ENCODE peak calls at places on chromosomes 16 and 17, in ten cellular contexts. O, P, X, Z, G, W, J, E, N and S are unnamed samples.

GRCh38 chr17:11898526-11899235 is 98.6 kb downstream of the ZNF18 start:
- DNase-seq in W (no peak), N (no peak), Z (no peak), O (no peak), G (no peak), X (no peak), J (no peak), E (no peak), P (no peak), S (no peak)

GRCh38 chr16:22233050-22233405 is 26.9 kb downstream of the EEF2K start:
- DNase-seq in N (no peak), E (no peak), P (no peak), G (no peak), J (no peak), O (no peak), W (no peak), X (no peak), Z (no peak), S (no peak)

GRCh38 chr16:81195907-81196534 is 42.5 kb upstream of the BCO1 start:
- DNase-seq in J (no peak), N (no peak), O (no peak), G (no peak), Z (no peak), W (no peak), P (no peak), E (no peak), X (no peak), S (no peak)

GRCh38 chr17:78873519-78874340 is 29.3 kb downstream of the CEP295NL start:
- DNase-seq in Z (no peak), J (no peak), G (no peak), O (peak), X (no peak), E (no peak), W (no peak), N (no peak), P (no peak), S (peak)

GRCh38 chr16:19765860-19766553 is 47.9 kb downstream of the IQCK start:
- DNase-seq in O (peak), N (peak), X (no peak), P (peak), W (no peak), E (peak), G (no peak), J (peak), Z (no peak), S (peak)

GRCh38 chr16:56108724-56109123 is 82.6 kb upstream of the GNAO1 start:
- DNase-seq in O (no peak), W (no peak), N (no peak), Z (no peak), E (no peak), P (no peak), X (no peak), J (no peak), G (no peak), S (no peak)

GRCh38 chr16:81445143-81445922 is 725 bp downstream of the CMIP start:
- DNase-seq in O (peak), J (no peak), N (peak), Z (no peak), E (peak), P (peak), W (peak), G (peak), X (no peak), S (peak)

GRCh38 chr16:82935781-82936180 is 309.0 kb downstream of the CDH13 start:
- DNase-seq in P (no peak), G (no peak), W (no peak), N (no peak), E (no peak), J (no peak), Z (no peak), O (no peak), X (no peak), S (no peak)

GRCh38 chr17:27498615-27499316 is 42.5 kb downstream of the KSR1 start:
- DNase-seq in E (no peak), X (no peak), Z (no peak), G (no peak), J (no peak), N (no peak), O (no peak), W (no peak), P (no peak), S (no peak)

GRCh38 chr17:61309857-61310256 is 89.8 kb upstream of the TBX2 start:
- DNase-seq in P (no peak), J (no peak), E (no peak), G (no peak), Z (no peak), O (no peak), W (no peak), N (no peak), X (no peak), S (no peak)

GRCh38 chr16:22300427-22301071 is 3.3 kb downstream of the POLR3E start:
- DNase-seq in E (peak), J (peak), G (no peak), O (peak), P (peak), N (peak), X (peak), Z (no peak), W (no peak), S (peak)

GRCh38 chr16:28935924-28936783 is 4.4 kb downstream of the CD19 start:
- DNase-seq in J (peak), W (peak), O (peak), P (peak), N (peak), E (peak), G (peak), Z (no peak), X (peak), S (peak)

GRCh38 chr17:64533784-64534183 is 27.0 kb downstream of the CEP95 start:
- DNase-seq in N (no peak), X (no peak), W (no peak), E (no peak), O (no peak), G (no peak), Z (no peak), P (no peak), J (no peak), S (no peak)
- TF ChIP-seq POLR2A in N (no peak), X (no peak), W (no peak), E (no peak), O (no peak), G (no peak), Z (no peak), P (no peak), J (no peak), S (no peak)

DNA sequence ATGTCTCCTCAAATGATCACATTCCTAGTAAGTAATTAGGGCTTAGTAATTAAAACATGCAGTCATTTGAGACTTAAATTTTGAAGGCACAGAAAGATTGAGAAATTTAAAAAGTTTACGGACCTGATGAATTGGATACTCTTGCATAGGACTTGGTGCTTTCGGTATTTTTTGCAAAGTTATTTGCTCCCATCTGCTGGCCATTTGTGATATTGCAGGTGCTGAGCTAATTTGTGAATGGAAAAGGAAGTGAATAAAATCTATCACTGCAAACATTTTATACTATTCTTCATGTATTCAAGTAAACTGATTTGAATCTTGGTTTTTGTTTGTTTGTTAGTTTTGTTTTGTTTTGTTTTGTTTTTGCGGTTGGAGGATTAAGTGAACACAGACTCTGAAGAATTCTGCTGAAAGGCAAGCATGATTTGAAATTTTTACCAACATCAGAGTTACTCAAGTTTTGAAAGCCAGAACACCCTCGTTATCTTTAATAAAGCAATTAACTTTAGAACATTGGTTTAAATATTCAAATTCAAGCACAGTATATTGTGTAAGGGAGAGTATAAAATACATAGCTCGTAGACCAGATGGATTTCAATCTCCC is 689.5 kb upstream of the RBFOX1 start:
- DNase-seq in W (peak), X (peak), O (peak), G (no peak), N (peak), E (peak), J (peak), P (no peak), Z (peak), S (no peak)
- TF ChIP-seq CTCF in W (peak), X (peak), O (peak), G (peak), N (peak), E (peak), J (peak), P (peak), Z (peak), S (peak)

GRCh38 chr16:24729243-24729966 is at the start of gene TNRC6A:
- DNase-seq in Z (peak), X (peak), P (peak), W (peak), E (peak), N (peak), J (peak), O (peak), G (peak), S (peak)

GRCh38 chr16:24729967-24730815 is 740 bp downstream of the TNRC6A start:
- DNase-seq in O (peak), N (peak), P (peak), G (no peak), J (no peak), W (no peak), X (peak), Z (no peak), E (peak), S (peak)

GRCh38 chr16:24728891-24729242 is 584 bp upstream of the TNRC6A start:
- DNase-seq in E (no peak), O (no peak), X (no peak), P (no peak), G (no peak), W (no peak), Z (no peak), N (no peak), J (no peak), S (no peak)

GRCh38 chr16:24730914-24731313 is 1.5 kb downstream of the TNRC6A start:
- DNase-seq in N (no peak), Z (no peak), O (no peak), X (no peak), G (no peak), E (no peak), J (no peak), W (no peak), P (no peak), S (no peak)

DNA sequence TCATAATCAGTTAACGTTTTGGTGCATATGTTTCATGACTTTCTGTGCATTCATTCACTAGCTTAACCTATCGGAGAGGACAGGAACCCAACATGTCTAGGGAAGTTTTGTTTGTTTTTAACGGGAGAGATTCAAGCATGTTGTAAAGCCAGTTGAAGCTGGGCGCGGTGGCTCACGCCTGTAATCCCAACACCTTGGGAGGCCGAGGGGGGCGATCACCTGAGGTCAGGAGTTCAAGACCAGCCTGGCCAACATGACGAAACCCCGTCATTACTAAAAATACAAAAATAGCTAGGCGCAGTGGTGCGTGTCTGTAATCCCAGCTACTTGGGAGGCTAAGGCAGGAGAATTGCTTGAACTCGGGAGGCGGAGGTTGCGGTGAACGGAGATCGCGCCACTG is 1.4 kb upstream of the TNRC6A start:
- DNase-seq in G (no peak), O (no peak), P (no peak), Z (no peak), W (peak), E (no peak), J (no peak), X (no peak), N (no peak), S (no peak)
- TF ChIP-seq POLR2A in G (no peak), O (no peak), P (no peak), Z (no peak), W (no peak), E (no peak), J (no peak), X (no peak), N (no peak), S (no peak)

GRCh38 chr16:26765087-26765486 is 301.6 kb upstream of the C16orf82 start:
- DNase-seq in N (no peak), E (no peak), G (no peak), J (no peak), X (peak), O (no peak), Z (no peak), W (no peak), P (no peak), S (no peak)
- TF ChIP-seq CTCF in N (peak), E (peak), G (no peak), J (no peak), X (no peak), O (no peak), Z (peak), W (no peak), P (no peak), S (peak)